ENCODE peak calls at places on chromosomes 6 and 20, in nine cellular contexts. X, L, M, Y, U, C, E, Q and H are unnamed samples.

GRCh38 chr6:80530096-80530495 is 423.6 kb downstream of the BCKDHB start:
- DNase-seq in X (no peak), L (no peak), M (no peak), Y (no peak), U (no peak), C (no peak), E (no peak), Q (no peak), H (no peak)

GRCh38 chr20:24681634-24682495 is 212.4 kb downstream of the SYNDIG1 start:
- DNase-seq in X (no peak), L (no peak), M (no peak), Y (no peak), U (no peak), C (no peak), E (no peak), Q (no peak), H (no peak)

GRCh38 chr20:2086177-2086979 is 15.2 kb upstream of the STK35 start:
- DNase-seq in X (no peak), L (no peak), M (no peak), Y (no peak), U (no peak), C (no peak), E (no peak), Q (peak; percentile 62), H (no peak)

GRCh38 chr6:45533394-45533793 is 155.7 kb upstream of the SUPT3H start:
- DNase-seq in X (peak; percentile 48), L (no peak), M (no peak), Y (no peak), U (no peak), C (peak; percentile 23), E (no peak), Q (peak; percentile 30), H (no peak)

GRCh38 chr20:35773154-35773751 is 1.4 kb downstream of the PHF20 start:
- DNase-seq in X (no peak), L (no peak), M (no peak), Y (no peak), U (peak; percentile 33), C (peak; percentile 73), E (peak; percentile 47), Q (peak; percentile 23), H (no peak)

GRCh38 chr20:61352381-61353260 is 100.6 kb downstream of the CDH4 start:
- DNase-seq in X (no peak), L (no peak), M (no peak), Y (no peak), U (no peak), C (no peak), E (no peak), Q (no peak), H (no peak)

GRCh38 chr6:131754088-131754487 is 43.3 kb upstream of the CTAGE9 start:
- DNase-seq in X (peak; percentile 50), L (no peak), M (no peak), Y (peak; percentile 20), U (peak; percentile 74), C (peak; percentile 22), E (no peak), Q (peak; percentile 62), H (no peak)

GRCh38 chr20:51014797-51015722 is 7.8 kb downstream of the KCNG1 start:
- DNase-seq in X (peak; percentile 71), L (peak; percentile 35), M (peak; percentile 47), Y (no peak), U (peak; percentile 30), C (peak; percentile 68), E (peak; percentile 73), Q (peak; percentile 77), H (peak; percentile 70)

GRCh38 chr6:153852481-153852880 is 186.6 kb upstream of the OPRM1 start:
- DNase-seq in X (no peak), L (no peak), M (no peak), Y (no peak), U (no peak), C (peak; percentile 3), E (no peak), Q (no peak), H (no peak)

GRCh38 chr6:154500769-154501171 is 9.7 kb downstream of the CNKSR3 start:
- DNase-seq in X (no peak), L (no peak), M (peak; percentile 66), Y (no peak), U (no peak), C (no peak), E (peak; percentile 51), Q (peak; percentile 45), H (no peak)

GRCh38 chr6:157388924-157389323 is 7.9 kb downstream of the ZDHHC14 start:
- DNase-seq in X (no peak), L (no peak), M (no peak), Y (no peak), U (no peak), C (no peak), E (no peak), Q (no peak), H (no peak)

GRCh38 chr6:119209452-119210205 is 131.2 kb upstream of the FAM184A start:
- DNase-seq in X (peak; percentile 57), L (no peak), M (no peak), Y (no peak), U (no peak), C (peak; percentile 56), E (no peak), Q (no peak), H (no peak)

GRCh38 chr6:151065027-151065815 is 174.5 kb upstream of the AKAP12 start:
- DNase-seq in X (no peak), L (peak; percentile 6), M (no peak), Y (no peak), U (no peak), C (no peak), E (no peak), Q (no peak), H (no peak)

DNA sequence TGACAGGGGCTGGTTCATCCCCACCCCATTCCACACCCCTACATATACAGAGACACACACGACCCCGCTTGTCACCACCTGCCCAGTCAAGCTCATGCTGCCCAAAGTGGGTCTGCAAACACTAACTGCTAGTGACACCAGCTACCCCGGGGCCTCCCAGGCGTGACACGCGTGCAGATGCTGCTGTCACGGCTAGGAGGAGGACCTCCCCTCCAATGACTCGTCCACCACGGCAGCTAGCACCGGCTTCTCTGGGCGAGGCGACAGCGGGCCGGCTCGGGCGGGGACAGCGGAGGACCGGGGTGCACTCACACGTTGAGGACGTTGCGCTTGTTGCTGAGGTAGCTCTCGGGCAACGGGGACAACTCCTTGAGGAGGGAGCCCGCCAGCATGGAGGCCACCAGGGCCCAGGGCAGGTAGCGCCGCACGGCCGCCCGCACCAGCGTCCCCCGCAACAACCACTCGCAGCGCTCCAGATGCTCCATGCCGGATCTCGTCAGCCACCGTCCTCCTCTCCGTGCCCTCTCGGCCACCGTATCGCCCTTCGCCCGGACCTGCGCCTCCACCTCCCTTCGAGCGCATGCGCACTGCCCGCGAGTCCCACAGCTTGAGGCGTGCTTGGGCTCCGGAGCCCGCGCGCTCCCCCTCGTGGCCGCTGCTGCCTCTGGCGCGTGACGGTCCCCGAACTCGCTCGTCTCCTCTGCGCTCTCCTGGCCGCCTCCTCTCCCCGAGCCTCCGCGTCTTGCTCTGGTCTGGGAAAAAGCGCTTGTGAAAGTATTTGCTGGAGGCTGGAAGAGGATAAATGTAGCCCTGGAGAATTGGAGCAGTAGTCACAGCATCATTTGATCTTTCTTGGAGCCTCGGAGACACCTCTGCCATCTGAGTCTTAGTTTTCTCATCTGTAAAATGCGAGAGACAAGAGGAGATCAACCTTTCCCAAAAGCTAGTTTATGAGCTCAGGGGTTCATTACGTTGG is at the start of gene FITM2:
- DNase-seq in X (peak; percentile 97), L (peak; percentile 95), M (peak; percentile 98), Y (peak; percentile 86), U (peak; percentile 92), C (peak; percentile 97), E (peak; percentile 98), Q (peak; percentile 97), H (peak; percentile 97)
- H3K27ac ChIP-seq in X (peak within 1 kb of the TSS; percentile 69), L (peak within 1 kb of the TSS; percentile 35), M (peak within 1 kb of the TSS; percentile 37), Y (no peak within 1 kb of the TSS), U (peak within 1 kb of the TSS; percentile 43), C (no peak within 1 kb of the TSS), E (no peak within 1 kb of the TSS), Q (peak within 1 kb of the TSS; percentile 31), H (no peak within 1 kb of the TSS)

DNA sequence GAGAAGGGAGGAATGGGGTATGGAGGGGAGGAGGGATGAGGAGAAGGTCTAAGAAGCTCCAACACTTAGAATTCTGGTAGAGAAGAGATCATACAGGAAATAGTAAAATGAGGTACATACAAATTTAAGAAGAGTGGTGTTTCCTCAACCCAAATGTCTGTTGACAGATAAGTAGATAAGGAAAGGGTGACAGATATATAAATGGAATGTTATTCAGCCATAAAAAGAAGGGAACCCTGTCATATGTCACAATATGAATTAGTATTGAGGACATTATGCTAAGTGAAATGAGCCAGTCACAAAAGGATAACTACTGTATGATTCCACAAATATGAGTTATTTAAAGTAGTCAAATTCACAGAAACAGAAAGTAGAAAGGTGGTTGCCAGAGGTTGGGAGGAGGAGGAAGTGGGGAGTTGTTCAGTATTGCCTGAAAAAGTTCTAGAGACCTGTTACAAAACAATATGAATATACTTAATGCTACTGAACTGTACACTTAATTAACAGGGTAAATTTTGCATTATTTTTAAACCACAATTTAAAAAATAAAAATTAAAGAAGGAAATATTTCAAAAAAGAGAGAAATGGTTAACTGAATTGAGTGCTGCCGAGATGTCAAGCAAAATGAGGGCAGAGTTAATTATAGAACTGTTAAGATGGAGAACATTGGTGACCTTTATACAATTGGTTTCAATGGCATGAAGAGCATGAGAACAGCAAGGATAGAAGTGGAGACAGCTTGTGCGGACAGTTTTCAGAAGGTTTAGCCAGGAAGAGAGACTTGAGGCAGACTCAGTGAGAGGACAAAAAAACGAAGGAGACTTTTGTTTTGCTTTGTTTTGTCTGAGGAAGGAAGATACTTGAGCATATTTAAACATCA is 47.6 kb upstream of the ADGRF4 start:
- DNase-seq in X (no peak), L (no peak), M (no peak), Y (peak; percentile 55), U (peak; percentile 34), C (peak; percentile 10), E (no peak), Q (no peak), H (no peak)
- H2AFZ ChIP-seq in X (peak overlapping the region; percentile 48), L (peak overlapping the region; percentile 82), M (no peak overlapping the region), Y (peak overlapping the region; percentile 46), U (peak overlapping the region; percentile 57), C (no peak overlapping the region), E (no peak overlapping the region), Q (peak overlapping the region; percentile 78), H (no peak overlapping the region)

GRCh38 chr20:57469418-57470211 is 55.3 kb downstream of the CTCFL start:
- DNase-seq in X (no peak), L (no peak), M (no peak), Y (no peak), U (no peak), C (no peak), E (peak; percentile 96), Q (no peak), H (no peak)
- H3K27me3 ChIP-seq in X (no peaks in the 10 kb centered on the region), L (no peaks in the 10 kb centered on the region), M (peaks cover 65% of the 10 kb centered on the region), Y (peaks cover 89% of the 10 kb centered on the region), U (peaks cover 37% of the 10 kb centered on the region), C (peaks cover 23% of the 10 kb centered on the region), E (no peaks in the 10 kb centered on the region), Q (peaks cover 55% of the 10 kb centered on the region), H (peaks cover 13% of the 10 kb centered on the region)

DNA sequence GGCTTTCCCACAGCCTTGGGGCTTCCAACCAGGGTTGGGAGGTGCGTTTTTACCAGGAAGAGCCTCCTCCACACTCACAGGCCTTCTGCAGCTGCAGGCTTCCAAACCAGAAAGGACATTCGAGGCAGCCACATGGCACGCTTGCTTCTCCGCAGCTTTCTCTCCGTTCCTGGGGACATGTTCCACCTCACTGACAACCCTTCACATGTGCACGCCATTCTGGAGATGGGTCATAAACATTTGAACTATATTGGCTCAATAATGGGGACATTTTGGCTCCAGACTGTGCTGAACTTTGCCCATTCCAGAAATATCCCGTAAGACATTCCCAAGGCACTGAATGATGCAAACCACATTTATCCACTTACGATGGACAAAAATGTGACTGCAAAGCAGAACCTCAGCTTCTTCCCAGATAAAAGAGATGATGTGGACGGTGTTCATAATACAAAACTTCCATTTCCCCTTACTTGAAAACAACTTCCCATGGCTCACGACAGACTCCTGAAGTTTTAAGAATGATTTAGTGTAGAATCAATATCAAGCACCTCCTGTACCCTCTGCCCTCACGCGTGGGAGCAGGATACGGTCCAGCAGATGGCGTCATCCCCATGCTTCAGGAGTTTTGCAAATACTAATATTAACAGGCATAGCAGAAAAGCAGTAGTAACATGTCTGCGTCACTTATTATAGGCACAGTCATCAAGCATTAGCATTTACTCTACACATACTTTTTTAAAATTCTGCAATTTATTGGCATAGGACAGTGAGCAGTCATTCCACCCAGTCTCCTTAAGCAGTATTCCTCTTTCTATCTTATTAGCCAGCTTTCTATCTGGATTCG is 25.4 kb upstream of the FOXF2 start:
- DNase-seq in X (peak; percentile 88), L (no peak), M (no peak), Y (no peak), U (no peak), C (no peak), E (peak; percentile 45), Q (peak; percentile 77), H (no peak)
- H3K27ac ChIP-seq in X (peak overlapping the region; percentile 80), L (no peak overlapping the region), M (no peak overlapping the region), Y (no peak overlapping the region), U (no peak overlapping the region), C (no peak overlapping the region), E (no peak overlapping the region), Q (peak overlapping the region; percentile 45), H (no peak overlapping the region)